ENCODE peak calls at places on chromosome 19, in six cellular contexts. U is GM19239; C is activated CD4-positive, CD25-positive, alpha-beta regulatory T cell; R is NCI-H69; H is WTC11; T is EL. J is an unnamed sample.

GRCh38 chr19:6551607-6552450 is 21.0 kb downstream of the TNFSF9 start:
- DNase-seq in U (peak), C (no peak), R (no peak), H (peak), T (no peak), J (no peak)

GRCh38 chr19:17209126-17210036 is 5.8 kb upstream of the USE1 start:
- DNase-seq in U (peak), C (no peak), R (peak), H (peak), T (peak), J (peak)

GRCh38 chr19:42088471-42089190 is 12.7 kb downstream of the ZNF574 start:
- DNase-seq in U (no peak), C (no peak), R (no peak), H (no peak), T (peak), J (peak)

GRCh38 chr19:46718157-46718933 is 1.4 kb upstream of the PRKD2 start:
- DNase-seq in U (peak), C (no peak), R (peak), H (peak), T (no peak), J (no peak)

GRCh38 chr19:9883231-9883758 is 48.2 kb downstream of the PIN1 start:
- DNase-seq in U (no peak), C (no peak), R (peak), H (peak), T (no peak), J (no peak)

GRCh38 chr19:55372316-55373081 is 2.2 kb upstream of the IL11 start:
- DNase-seq in U (no peak), C (no peak), R (no peak), H (no peak), T (peak), J (peak)

GRCh38 chr19:2405256-2405655 is 22.1 kb downstream of the TIMM13 start:
- DNase-seq in U (no peak), C (no peak), R (no peak), H (no peak), T (no peak), J (no peak)

GRCh38 chr19:38769635-38770211 is 3.6 kb downstream of the LGALS7 start:
- DNase-seq in U (peak), C (peak), R (no peak), H (peak), T (peak), J (peak)

GRCh38 chr19:11190501-11190900 is 6.8 kb downstream of the KANK2 start:
- DNase-seq in U (no peak), C (no peak), R (peak), H (no peak), T (no peak), J (no peak)

GRCh38 chr19:46218160-46218559 is 11.4 kb upstream of the IGFL1 start:
- DNase-seq in U (no peak), C (no peak), R (no peak), H (peak), T (peak), J (peak)

GRCh38 chr19:3336680-3337523 is 29.5 kb upstream of the NFIC start:
- DNase-seq in U (no peak), C (no peak), R (peak), H (no peak), T (peak), J (peak)

GRCh38 chr19:13817018-13817614 is 21.9 kb downstream of the ZSWIM4 start:
- DNase-seq in U (peak), C (no peak), R (peak), H (peak), T (no peak), J (peak)

GRCh38 chr19:43983912-43984686 is at the start of gene ZNF155:
- DNase-seq in U (peak), C (peak), R (peak), H (peak), T (peak), J (peak)

GRCh38 chr19:6738726-6739389 is 622 bp upstream of the TRIP10 start:
- DNase-seq in U (no peak), C (no peak), R (no peak), H (peak), T (no peak), J (no peak)

GRCh38 chr19:33493401-33494275 is 28.0 kb downstream of the PEPD start:
- DNase-seq in U (no peak), C (no peak), R (no peak), H (no peak), T (no peak), J (no peak)

GRCh38 chr19:57465680-57466381 is 8.9 kb upstream of the VN1R1 start:
- DNase-seq in U (no peak), C (no peak), R (peak), H (peak), T (peak), J (peak)

GRCh38 chr19:52871466-52871865 is 14.0 kb upstream of the ZNF468 start:
- DNase-seq in U (no peak), C (no peak), R (no peak), H (no peak), T (no peak), J (no peak)

GRCh38 chr19:52648336-52648990 is 10.3 kb upstream of the ZNF83 start:
- DNase-seq in U (no peak), C (no peak), R (no peak), H (no peak), T (peak), J (peak)

GRCh38 chr19:32674153-32674958 is 624 bp downstream of the ANKRD27 start:
- DNase-seq in U (no peak), C (no peak), R (peak), H (no peak), T (no peak), J (no peak)

GRCh38 chr19:6712692-6713670 is 7.5 kb downstream of the C3 start:
- DNase-seq in U (no peak), C (no peak), R (no peak), H (no peak), T (no peak), J (no peak)

GRCh38 chr19:7363225-7363624 is 14.5 kb downstream of the ARHGEF18 start:
- DNase-seq in U (no peak), C (no peak), R (no peak), H (no peak), T (no peak), J (no peak)

J was measured in EH.